ENCODE peak calls at places on chromosome 18, in four cellular contexts. K, P, C and D are unnamed samples.

GRCh38 chr18:55405655-55406373 is 182.2 kb downstream of the TCF4 start:
- DNase-seq in K (no peak), P (no peak), C (no peak), D (peak; percentile 84)

GRCh38 chr18:44635546-44635945 is 45.1 kb upstream of the SETBP1 start:
- DNase-seq in C (no peak), K (no peak), P (no peak), D (no peak)

GRCh38 chr18:71529708-71530303 is 1014.3 kb downstream of the CBLN2 start:
- DNase-seq in K (no peak), C (no peak), P (no peak), D (no peak)

GRCh38 chr18:36481201-36481657 is 183.7 kb downstream of the FHOD3 start:
- DNase-seq in K (no peak), C (no peak), P (no peak), D (no peak)

GRCh38 chr18:42909095-42909494 is 206.4 kb downstream of the RIT2 start:
- DNase-seq in P (no peak), C (no peak), K (no peak), D (no peak)

GRCh38 chr18:46542545-46542944 is 114.5 kb downstream of the LOXHD1 start:
- DNase-seq in C (no peak), P (no peak), K (no peak), D (no peak)

GRCh38 chr18:36544036-36544725 is 246.7 kb downstream of the FHOD3 start:
- DNase-seq in P (no peak), K (peak; percentile 80), C (no peak), D (no peak)

GRCh38 chr18:57437782-57438668 is 2.9 kb downstream of the ONECUT2 start:
- DNase-seq in C (no peak), P (peak; percentile 40), K (no peak), D (peak; percentile 71)

GRCh38 chr18:286515-287310 is 18.9 kb upstream of the THOC1 start:
- DNase-seq in C (no peak), P (no peak), K (no peak), D (peak; percentile 28)

GRCh38 chr18:45463433-45463832 is 151.8 kb upstream of the SLC14A2 start:
- DNase-seq in P (no peak), C (no peak), K (no peak), D (no peak)

GRCh38 chr18:35376393-35376741 is 770 bp downstream of the ZNF396 start:
- DNase-seq in C (no peak), K (no peak), P (no peak), D (peak; percentile 45)

GRCh38 chr18:37720706-37721105 is 155.1 kb upstream of the CELF4 start:
- DNase-seq in K (peak; percentile 62), P (no peak), C (no peak), D (no peak)

GRCh38 chr18:59629894-59630293 is 67.3 kb downstream of the CCBE1 start:
- DNase-seq in C (no peak), K (no peak), P (no peak), D (no peak)

GRCh38 chr18:6748241-6748640 is 18.7 kb downstream of the ARHGAP28 start:
- DNase-seq in K (no peak), C (no peak), P (no peak), D (no peak)

GRCh38 chr18:56869189-56869777 is 218.1 kb downstream of the WDR7 start:
- DNase-seq in P (peak; percentile 55), K (no peak), C (no peak), D (peak; percentile 77)

GRCh38 chr18:42545825-42546224 is 569.7 kb downstream of the RIT2 start:
- DNase-seq in C (no peak), K (no peak), P (no peak), D (no peak)

GRCh38 chr18:32368170-32368569 is 102.5 kb downstream of the GAREM1 start:
- DNase-seq in C (no peak), P (no peak), K (no peak), D (no peak)

GRCh38 chr18:71398530-71398929 is 1109.7 kb downstream of the SOCS6 start:
- DNase-seq in P (no peak), K (no peak), C (no peak), D (no peak)

GRCh38 chr18:50924372-50924771 is 43.5 kb upstream of the ELAC1 start:
- DNase-seq in C (no peak), P (no peak), K (no peak), D (no peak)

GRCh38 chr18:63158012-63158631 is 161.4 kb downstream of the BCL2 start:
- DNase-seq in C (no peak), P (no peak), K (peak; percentile 83), D (no peak)

GRCh38 chr18:63159590-63159989 is 160.0 kb downstream of the BCL2 start:
- DNase-seq in P (no peak), K (no peak), C (no peak), D (no peak)

GRCh38 chr18:63160172-63160995 is 159.2 kb downstream of the BCL2 start:
- DNase-seq in K (no peak), C (no peak), P (no peak), D (no peak)

GRCh38 chr18:63157293-63158011 is 162.1 kb downstream of the BCL2 start:
- DNase-seq in P (no peak), C (no peak), K (no peak), D (no peak)

GRCh38 chr18:63158676-63159291 is 160.8 kb downstream of the BCL2 start:
- DNase-seq in K (no peak), C (no peak), P (no peak), D (no peak)
- TF ChIP-seq POLR2A in K (no peak), C (no peak), P (no peak), D (no peak)

DNA sequence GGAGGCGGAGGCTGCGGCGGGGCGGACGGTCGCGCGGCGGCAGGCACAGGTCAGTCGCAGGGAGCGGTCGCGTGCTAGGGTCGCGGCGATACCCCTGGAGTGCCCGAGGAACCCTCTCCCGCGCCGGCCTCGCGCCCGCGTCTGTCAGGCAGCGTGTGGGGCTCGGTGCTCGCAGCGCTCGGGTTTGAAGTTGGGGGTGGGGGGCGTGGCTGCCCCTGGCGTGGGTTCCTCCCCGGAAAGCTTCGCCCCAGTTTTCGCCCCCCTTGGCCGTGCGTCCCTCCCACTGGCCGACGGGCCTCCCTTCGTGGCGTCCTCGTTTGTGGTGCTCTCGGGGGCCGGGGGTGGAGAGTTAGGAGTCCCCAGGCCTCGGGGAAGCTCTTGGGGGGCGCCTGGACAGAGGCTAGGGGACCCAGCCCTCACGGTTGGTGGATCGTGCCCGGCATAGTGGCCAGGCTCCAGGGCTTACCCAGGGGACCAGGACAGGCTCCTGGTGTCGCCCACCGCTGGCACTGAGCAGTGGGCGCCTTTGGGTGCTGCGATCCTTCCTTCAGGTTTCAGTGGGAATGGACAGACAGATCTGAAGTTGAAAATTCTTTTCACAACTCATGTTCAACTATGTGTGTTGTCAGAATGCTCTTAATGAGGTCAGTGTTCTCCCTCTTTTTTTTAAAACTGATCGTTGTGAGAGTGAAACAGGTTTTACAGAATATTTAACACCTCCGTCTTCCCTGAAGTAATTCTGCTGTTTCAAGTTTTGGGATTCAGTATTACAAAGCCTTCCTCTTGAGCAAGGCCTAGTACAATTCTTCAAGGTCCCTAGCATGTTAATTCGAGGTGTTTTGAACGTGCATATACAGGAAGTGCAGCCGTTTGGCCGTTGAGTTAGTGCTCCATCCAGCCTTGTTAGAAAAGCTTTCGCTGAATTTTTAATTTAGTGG is 599 bp downstream of the RALBP1 start:
- DNase-seq in P (no peak), C (no peak), K (no peak), D (peak; percentile 77)
- TF ChIP-seq POLR2A in P (no peak), C (no peak), K (no peak), D (peak; percentile 38)

DNA sequence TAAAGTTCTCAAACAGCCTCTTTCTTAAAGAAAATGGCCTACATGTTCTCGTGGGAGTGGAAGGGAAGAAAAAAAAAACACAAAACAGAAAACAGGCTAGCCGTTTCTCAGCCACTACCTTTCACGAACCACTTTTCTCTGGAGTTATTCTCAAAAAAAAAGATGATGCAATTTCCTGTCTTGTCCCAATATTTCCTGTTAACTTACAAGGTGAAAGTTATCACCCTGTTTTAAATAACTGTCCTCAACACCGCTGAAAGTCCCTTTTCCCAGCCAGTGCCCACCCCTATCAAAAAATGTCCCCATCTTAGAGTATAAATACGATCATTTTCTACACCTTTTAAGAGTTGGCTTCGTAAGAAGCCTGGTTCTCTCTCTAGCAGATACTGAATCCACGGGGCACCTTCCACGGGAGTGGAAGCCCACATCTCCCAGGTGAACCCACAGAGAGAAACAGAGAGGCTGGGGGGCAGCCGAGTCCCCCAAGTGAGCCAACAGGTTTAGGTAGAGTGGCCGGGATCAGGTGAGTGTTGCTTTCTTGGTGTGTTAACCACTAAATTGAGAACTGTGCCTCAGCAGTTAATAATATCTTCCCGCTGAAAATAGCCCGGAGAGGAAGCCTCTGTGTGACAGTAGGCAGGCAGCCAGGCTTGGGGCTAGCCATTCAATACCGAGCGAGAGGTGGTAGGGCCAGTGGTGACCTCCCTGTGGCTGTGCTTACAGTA is 15.9 kb downstream of the SMAD7 start:
- DNase-seq in P (no peak), C (no peak), K (no peak), D (no peak)
- TF ChIP-seq POLR2A in P (no peak), C (no peak), K (no peak), D (no peak)

GRCh38 chr18:13612111-13612997 is 114.0 kb downstream of the FAM210A start:
- DNase-seq in P (no peak), C (peak; percentile 30), K (peak; percentile 87), D (no peak)

GRCh38 chr18:13613099-13613498 is 113.3 kb downstream of the FAM210A start:
- DNase-seq in P (no peak), C (no peak), K (no peak), D (no peak)

GRCh38 chr18:13614318-13614643 is 112.1 kb downstream of the FAM210A start:
- DNase-seq in C (no peak), P (no peak), K (no peak), D (no peak)

GRCh38 chr18:13614701-13615288 is 111.6 kb downstream of the FAM210A start:
- DNase-seq in K (peak; percentile 84), C (no peak), P (no peak), D (peak; percentile 20)

GRCh38 chr18:13613591-13614317 is 112.6 kb downstream of the FAM210A start:
- DNase-seq in C (no peak), P (no peak), K (peak; percentile 79), D (no peak)
- TF ChIP-seq POLR2A in C (no peak), P (no peak), K (no peak), D (no peak)

GRCh38 chr18:3265564-3266033 is 3.7 kb downstream of the MYL12B start:
- DNase-seq in C (no peak), K (no peak), P (no peak), D (peak; percentile 28)
- TF ChIP-seq POLR2A in C (no peak), K (no peak), P (no peak), D (no peak)

GRCh38 chr18:79382681-79383387 is 12.9 kb upstream of the NFATC1 start:
- DNase-seq in K (no peak), C (no peak), P (no peak), D (no peak)

GRCh38 chr18:79381811-79382311 is 13.9 kb upstream of the NFATC1 start:
- DNase-seq in C (no peak), K (no peak), P (no peak), D (no peak)

GRCh38 chr18:79379251-79379905 is 16.4 kb upstream of the NFATC1 start:
- DNase-seq in C (no peak), P (no peak), K (no peak), D (no peak)

GRCh38 chr18:79379931-79380815 is 15.6 kb upstream of the NFATC1 start:
- DNase-seq in K (no peak), P (no peak), C (no peak), D (no peak)

GRCh38 chr18:79380816-79381806 is 14.6 kb upstream of the NFATC1 start:
- DNase-seq in C (no peak), P (no peak), K (no peak), D (peak; percentile 64)
- TF ChIP-seq POLR2A in C (no peak), P (no peak), K (no peak), D (no peak)